ENCODE peak calls at places on chromosome 15, in seven cellular contexts. One of them, this sample, is unnamed.

GRCh38 chr15:90033448-90033847 is 32.3 kb downstream of the ZNF710 start:
- DNase-seq in stimulated activated CD4-positive, alpha-beta T cell treated with anti-CD3 and anti-CD28 coated beads, TNF-alpha, amount 100 ng/mL, for 1 hour: no peak
- DNase-seq in CD4-positive, alpha-beta memory T cell: no peak
- DNase-seq in activated T-helper 1 cell treated with anti-CD3 and anti-CD28 coated beads, Interleukin-2, amount 50 U/mL, for 16 hours: no peak
- DNase-seq in stomach: no peak
- DNase-seq in brain microvascular endothelial cell: no peak
- DNase-seq in GM20000: no peak
- DNase-seq in this sample: no peak

GRCh38 chr15:99344639-99345038 is 93.4 kb downstream of the LRRC28 start:
- DNase-seq in stimulated activated CD4-positive, alpha-beta T cell treated with anti-CD3 and anti-CD28 coated beads, TNF-alpha, amount 100 ng/mL, for 1 hour: no peak
- DNase-seq in CD4-positive, alpha-beta memory T cell: no peak
- DNase-seq in activated T-helper 1 cell treated with anti-CD3 and anti-CD28 coated beads, Interleukin-2, amount 50 U/mL, for 16 hours: no peak
- DNase-seq in stomach: no peak
- DNase-seq in brain microvascular endothelial cell: no peak
- DNase-seq in GM20000: no peak
- DNase-seq in this sample: no peak

GRCh38 chr15:79592126-79592525 is 160.0 kb downstream of the MINAR1 start:
- DNase-seq in stimulated activated CD4-positive, alpha-beta T cell treated with anti-CD3 and anti-CD28 coated beads, TNF-alpha, amount 100 ng/mL, for 1 hour: no peak
- DNase-seq in CD4-positive, alpha-beta memory T cell: no peak
- DNase-seq in activated T-helper 1 cell treated with anti-CD3 and anti-CD28 coated beads, Interleukin-2, amount 50 U/mL, for 16 hours: no peak
- DNase-seq in stomach: no peak
- DNase-seq in brain microvascular endothelial cell: no peak
- DNase-seq in GM20000: no peak
- DNase-seq in this sample: no peak

GRCh38 chr15:62430056-62430455 is 265.0 kb upstream of the C2CD4B start:
- DNase-seq in stimulated activated CD4-positive, alpha-beta T cell treated with anti-CD3 and anti-CD28 coated beads, TNF-alpha, amount 100 ng/mL, for 1 hour: no peak
- DNase-seq in CD4-positive, alpha-beta memory T cell: no peak
- DNase-seq in activated T-helper 1 cell treated with anti-CD3 and anti-CD28 coated beads, Interleukin-2, amount 50 U/mL, for 16 hours: no peak
- DNase-seq in stomach: no peak
- DNase-seq in brain microvascular endothelial cell: no peak
- DNase-seq in GM20000: no peak
- DNase-seq in this sample: no peak

GRCh38 chr15:81939604-81940440 is 106.0 kb downstream of the MEX3B start:
- DNase-seq in stimulated activated CD4-positive, alpha-beta T cell treated with anti-CD3 and anti-CD28 coated beads, TNF-alpha, amount 100 ng/mL, for 1 hour: no peak
- DNase-seq in CD4-positive, alpha-beta memory T cell: no peak
- DNase-seq in activated T-helper 1 cell treated with anti-CD3 and anti-CD28 coated beads, Interleukin-2, amount 50 U/mL, for 16 hours: no peak
- DNase-seq in stomach: no peak
- DNase-seq in brain microvascular endothelial cell: peak
- DNase-seq in GM20000: peak
- DNase-seq in this sample: peak

GRCh38 chr15:57548835-57549234 is 42.9 kb upstream of the MYZAP start:
- DNase-seq in stimulated activated CD4-positive, alpha-beta T cell treated with anti-CD3 and anti-CD28 coated beads, TNF-alpha, amount 100 ng/mL, for 1 hour: no peak
- DNase-seq in CD4-positive, alpha-beta memory T cell: no peak
- DNase-seq in activated T-helper 1 cell treated with anti-CD3 and anti-CD28 coated beads, Interleukin-2, amount 50 U/mL, for 16 hours: no peak
- DNase-seq in stomach: peak
- DNase-seq in brain microvascular endothelial cell: no peak
- DNase-seq in GM20000: no peak
- DNase-seq in this sample: no peak

GRCh38 chr15:68536331-68537095 is 42.3 kb upstream of the CORO2B start:
- DNase-seq in stimulated activated CD4-positive, alpha-beta T cell treated with anti-CD3 and anti-CD28 coated beads, TNF-alpha, amount 100 ng/mL, for 1 hour: no peak
- DNase-seq in CD4-positive, alpha-beta memory T cell: no peak
- DNase-seq in activated T-helper 1 cell treated with anti-CD3 and anti-CD28 coated beads, Interleukin-2, amount 50 U/mL, for 16 hours: no peak
- DNase-seq in stomach: no peak
- DNase-seq in brain microvascular endothelial cell: peak
- DNase-seq in GM20000: no peak
- DNase-seq in this sample: no peak

GRCh38 chr15:31326729-31327673 is at the start of gene KLF13:
- DNase-seq in stimulated activated CD4-positive, alpha-beta T cell treated with anti-CD3 and anti-CD28 coated beads, TNF-alpha, amount 100 ng/mL, for 1 hour: peak
- DNase-seq in CD4-positive, alpha-beta memory T cell: no peak
- DNase-seq in activated T-helper 1 cell treated with anti-CD3 and anti-CD28 coated beads, Interleukin-2, amount 50 U/mL, for 16 hours: peak
- DNase-seq in stomach: peak
- DNase-seq in brain microvascular endothelial cell: peak
- DNase-seq in GM20000: peak
- DNase-seq in this sample: peak

GRCh38 chr15:40038267-40038653 is 721 bp downstream of the SRP14 start:
- DNase-seq in stimulated activated CD4-positive, alpha-beta T cell treated with anti-CD3 and anti-CD28 coated beads, TNF-alpha, amount 100 ng/mL, for 1 hour: no peak
- DNase-seq in CD4-positive, alpha-beta memory T cell: peak
- DNase-seq in activated T-helper 1 cell treated with anti-CD3 and anti-CD28 coated beads, Interleukin-2, amount 50 U/mL, for 16 hours: no peak
- DNase-seq in stomach: no peak
- DNase-seq in brain microvascular endothelial cell: no peak
- DNase-seq in GM20000: no peak
- DNase-seq in this sample: no peak

GRCh38 chr15:79540551-79540950 is 108.4 kb downstream of the MINAR1 start:
- DNase-seq in stimulated activated CD4-positive, alpha-beta T cell treated with anti-CD3 and anti-CD28 coated beads, TNF-alpha, amount 100 ng/mL, for 1 hour: no peak
- DNase-seq in CD4-positive, alpha-beta memory T cell: no peak
- DNase-seq in activated T-helper 1 cell treated with anti-CD3 and anti-CD28 coated beads, Interleukin-2, amount 50 U/mL, for 16 hours: no peak
- DNase-seq in stomach: no peak
- DNase-seq in brain microvascular endothelial cell: no peak
- DNase-seq in GM20000: no peak
- DNase-seq in this sample: peak

GRCh38 chr15:90213818-90214204 is 12.7 kb downstream of the SEMA4B start:
- DNase-seq in stimulated activated CD4-positive, alpha-beta T cell treated with anti-CD3 and anti-CD28 coated beads, TNF-alpha, amount 100 ng/mL, for 1 hour: no peak
- DNase-seq in CD4-positive, alpha-beta memory T cell: no peak
- DNase-seq in activated T-helper 1 cell treated with anti-CD3 and anti-CD28 coated beads, Interleukin-2, amount 50 U/mL, for 16 hours: no peak
- DNase-seq in stomach: no peak
- DNase-seq in brain microvascular endothelial cell: no peak
- DNase-seq in GM20000: no peak
- DNase-seq in this sample: no peak

GRCh38 chr15:29105151-29105785 is 164.4 kb downstream of the NSMCE3 start:
- DNase-seq in stimulated activated CD4-positive, alpha-beta T cell treated with anti-CD3 and anti-CD28 coated beads, TNF-alpha, amount 100 ng/mL, for 1 hour: no peak
- DNase-seq in CD4-positive, alpha-beta memory T cell: no peak
- DNase-seq in activated T-helper 1 cell treated with anti-CD3 and anti-CD28 coated beads, Interleukin-2, amount 50 U/mL, for 16 hours: no peak
- DNase-seq in stomach: no peak
- DNase-seq in brain microvascular endothelial cell: no peak
- DNase-seq in GM20000: no peak
- DNase-seq in this sample: no peak

GRCh38 chr15:63501256-63502089 is 2.9 kb upstream of the USP3 start:
- DNase-seq in stimulated activated CD4-positive, alpha-beta T cell treated with anti-CD3 and anti-CD28 coated beads, TNF-alpha, amount 100 ng/mL, for 1 hour: no peak
- DNase-seq in CD4-positive, alpha-beta memory T cell: no peak
- DNase-seq in activated T-helper 1 cell treated with anti-CD3 and anti-CD28 coated beads, Interleukin-2, amount 50 U/mL, for 16 hours: peak
- DNase-seq in stomach: peak
- DNase-seq in brain microvascular endothelial cell: peak
- DNase-seq in GM20000: no peak
- DNase-seq in this sample: peak

GRCh38 chr15:57297163-57297593 is 79.1 kb upstream of the CGNL1 start:
- DNase-seq in stimulated activated CD4-positive, alpha-beta T cell treated with anti-CD3 and anti-CD28 coated beads, TNF-alpha, amount 100 ng/mL, for 1 hour: no peak
- DNase-seq in CD4-positive, alpha-beta memory T cell: no peak
- DNase-seq in activated T-helper 1 cell treated with anti-CD3 and anti-CD28 coated beads, Interleukin-2, amount 50 U/mL, for 16 hours: no peak
- DNase-seq in stomach: no peak
- DNase-seq in brain microvascular endothelial cell: no peak
- DNase-seq in GM20000: no peak
- DNase-seq in this sample: no peak

GRCh38 chr15:63699391-63699790 is 102.2 kb downstream of the FBXL22 start:
- DNase-seq in stimulated activated CD4-positive, alpha-beta T cell treated with anti-CD3 and anti-CD28 coated beads, TNF-alpha, amount 100 ng/mL, for 1 hour: no peak
- DNase-seq in CD4-positive, alpha-beta memory T cell: no peak
- DNase-seq in activated T-helper 1 cell treated with anti-CD3 and anti-CD28 coated beads, Interleukin-2, amount 50 U/mL, for 16 hours: no peak
- DNase-seq in stomach: no peak
- DNase-seq in brain microvascular endothelial cell: no peak
- DNase-seq in GM20000: no peak
- DNase-seq in this sample: no peak

This sample was measured in HEK293T.